ENCODE peak calls at places on chromosome 14, in six cellular contexts. C is spleen, E is A673, W is heart right ventricle, Z is uterus, G is neural progenitor cell. Y is an unnamed sample.

GRCh38 chr14:30283822-30284446 is 275.0 kb upstream of the G2E3 start:
- DNase-seq in C (no peak), Z (no peak), E (peak), G (peak), W (no peak), Y (peak)

GRCh38 chr14:69880051-69880487 is 853 bp downstream of the SMOC1 start:
- DNase-seq in C (no peak), W (no peak), G (peak), E (no peak), Z (no peak), Y (peak)

GRCh38 chr14:73231874-73232851 is 5.1 kb upstream of the PAPLN start:
- DNase-seq in C (no peak), W (no peak), G (peak), Z (no peak), E (no peak), Y (peak)

GRCh38 chr14:74275265-74275841 is 27.4 kb downstream of the ABCD4 start:
- DNase-seq in E (peak), C (no peak), W (peak), G (no peak), Z (no peak), Y (no peak)

GRCh38 chr14:85731198-85731597 is 201.3 kb downstream of the FLRT2 start:
- DNase-seq in E (no peak), C (no peak), W (peak), Z (peak), G (no peak), Y (no peak)

GRCh38 chr14:88129306-88130056 is 124.5 kb downstream of the GPR65 start:
- DNase-seq in C (no peak), E (peak), G (no peak), W (peak), Z (no peak), Y (no peak)

GRCh38 chr14:106287506-106287905 is 761.1 kb downstream of the TMEM121 start:
- DNase-seq in E (no peak), C (no peak), W (no peak), G (no peak), Z (no peak), Y (no peak)

GRCh38 chr14:56975521-56975920 is 165.2 kb upstream of the OTX2 start:
- DNase-seq in W (no peak), E (no peak), G (no peak), C (no peak), Z (no peak), Y (no peak)

DNA sequence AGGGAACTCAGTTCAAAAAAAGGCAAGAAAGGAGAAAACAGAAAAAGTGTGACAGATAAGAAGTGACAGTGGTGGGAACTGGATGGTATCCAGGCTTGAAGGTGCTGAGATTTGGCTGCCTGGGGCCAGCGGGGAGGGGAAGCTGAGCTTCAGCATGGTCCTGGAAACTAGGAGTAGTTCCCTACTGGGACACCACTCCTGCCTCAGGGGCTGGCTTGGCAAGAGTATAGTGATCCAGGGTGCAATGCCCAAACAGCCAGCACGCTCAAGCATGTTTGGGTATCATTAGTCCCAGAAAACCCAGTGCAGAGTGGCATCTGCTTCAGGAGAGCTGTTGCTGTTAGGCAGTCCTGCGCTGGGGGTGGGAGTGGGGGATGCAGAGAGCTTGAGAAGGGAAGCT is 49.5 kb upstream of the KTN1 start:
- DNase-seq in E (no peak), G (no peak), Z (no peak), C (no peak), W (no peak), Y (peak)
- H3K27ac ChIP-seq in E (no peak), G (no peak), Z (no peak), C (no peak), W (no peak), Y (no peak)

GRCh38 chr14:34912966-34913365 is 37.8 kb upstream of the BAZ1A start:
- DNase-seq in G (no peak), W (no peak), E (no peak), C (no peak), Z (no peak), Y (no peak)

GRCh38 chr14:34906287-34906686 is 31.1 kb upstream of the BAZ1A start:
- DNase-seq in C (no peak), W (no peak), E (no peak), G (no peak), Z (no peak), Y (no peak)

GRCh38 chr14:34913619-34914018 is 38.5 kb upstream of the BAZ1A start:
- DNase-seq in E (no peak), W (no peak), C (no peak), G (no peak), Z (no peak), Y (no peak)

GRCh38 chr14:34911209-34912150 is 36.3 kb upstream of the BAZ1A start:
- DNase-seq in C (no peak), G (no peak), E (no peak), Z (no peak), W (no peak), Y (no peak)

DNA sequence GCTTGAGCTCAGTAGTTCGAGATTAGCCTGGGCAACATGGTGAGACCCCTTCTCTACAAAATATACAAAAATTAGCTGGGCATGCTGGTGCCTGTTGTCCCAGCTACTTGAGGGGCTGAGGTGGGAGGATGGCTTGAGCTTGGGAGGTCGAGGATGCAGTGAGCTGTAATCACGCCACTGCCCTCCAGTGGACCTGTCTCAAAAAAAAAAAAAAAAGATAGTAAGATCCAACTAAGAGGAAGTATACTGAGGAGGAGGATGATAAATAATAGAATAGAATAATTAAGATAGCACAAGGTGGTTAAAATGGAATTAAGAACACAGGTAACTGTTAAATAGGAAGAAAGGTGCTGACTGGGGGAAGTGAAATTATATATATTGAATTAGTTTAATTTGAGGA is 37.0 kb upstream of the BAZ1A start:
- DNase-seq in W (no peak), C (no peak), E (peak), G (no peak), Z (no peak), Y (peak)
- TF ChIP-seq CTCF in W (no peak), C (no peak), E (no peak), G (peak), Z (no peak), Y (peak)

DNA sequence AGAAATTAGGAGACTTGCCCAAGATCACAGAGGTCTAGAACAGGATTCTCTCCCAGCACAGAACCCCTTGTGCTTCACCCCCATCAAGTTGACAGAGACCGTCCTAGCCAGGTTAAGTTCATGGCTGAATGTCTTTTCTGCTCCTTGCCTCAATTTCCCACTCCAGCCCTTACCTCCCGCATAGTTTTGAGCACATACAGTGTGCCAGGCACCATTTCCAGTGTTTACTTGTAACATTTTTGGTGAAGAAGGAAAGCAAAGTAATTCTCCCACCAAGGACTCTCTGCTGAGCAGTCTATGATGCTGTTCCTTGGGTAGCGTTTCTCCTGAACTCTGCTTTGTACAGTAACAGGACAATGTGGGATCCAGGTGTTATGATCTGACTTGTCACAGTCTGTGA is 1.2 kb downstream of the ABHD4 start:
- DNase-seq in Z (no peak), E (no peak), G (no peak), C (no peak), W (no peak), Y (no peak)
- H3K27ac ChIP-seq in Z (peak), E (peak), G (no peak), C (peak), W (peak), Y (no peak)

GRCh38 chr14:100072783-100073346 is 7.6 kb downstream of the EVL start:
- DNase-seq in E (no peak), C (peak), G (no peak), Z (no peak), W (no peak), Y (no peak)
- TF ChIP-seq CTCF in E (no peak), C (no peak), G (no peak), Z (no peak), W (no peak), Y (no peak)

GRCh38 chr14:93046696-93047050 is 69.1 kb downstream of the ITPK1 start:
- DNase-seq in E (no peak), W (no peak), G (no peak), Z (no peak), C (no peak), Y (no peak)

GRCh38 chr14:93044601-93045000 is 71.1 kb downstream of the ITPK1 start:
- DNase-seq in G (no peak), W (no peak), Z (no peak), E (no peak), C (peak), Y (no peak)

GRCh38 chr14:93044116-93044515 is 71.6 kb downstream of the ITPK1 start:
- DNase-seq in G (no peak), W (no peak), E (no peak), C (no peak), Z (no peak), Y (no peak)

GRCh38 chr14:93045965-93046695 is 69.6 kb downstream of the ITPK1 start:
- DNase-seq in G (no peak), C (peak), Z (no peak), E (no peak), W (no peak), Y (no peak)

GRCh38 chr14:93045211-93045674 is 70.5 kb downstream of the ITPK1 start:
- DNase-seq in E (no peak), C (peak), W (no peak), G (peak), Z (no peak), Y (peak)
- H3K27ac ChIP-seq in E (no peak), C (peak), W (peak), G (no peak), Z (peak), Y (no peak)

DNA sequence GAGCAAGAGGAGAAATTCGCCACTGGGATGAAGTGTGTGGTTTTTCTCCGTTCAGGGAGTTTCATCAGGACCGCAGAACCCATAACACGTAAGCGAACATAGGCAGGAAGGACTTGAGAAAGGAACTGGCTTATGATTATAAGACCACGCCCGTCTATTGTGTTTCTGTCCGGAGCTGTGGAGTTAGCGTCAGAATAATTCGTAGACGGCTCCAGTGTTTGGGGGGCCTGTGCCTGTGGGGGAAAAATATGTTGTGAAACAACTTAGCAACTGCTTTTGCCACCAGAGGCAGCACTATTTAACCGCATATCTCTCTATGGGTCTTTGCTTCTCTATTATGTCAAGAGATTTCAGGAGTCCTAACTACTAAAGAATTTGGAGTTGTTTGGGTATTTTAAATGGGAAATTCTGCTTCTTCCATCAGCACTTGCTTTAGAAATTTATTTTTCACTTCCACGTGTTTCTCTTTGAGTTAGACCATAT is 506 bp upstream of the CLEC14A start:
- DNase-seq in W (no peak), C (no peak), G (peak), E (no peak), Z (no peak), Y (no peak)
- TF ChIP-seq CTCF in W (peak), C (no peak), G (peak), E (no peak), Z (peak), Y (peak)

GRCh38 chr14:32711103-32711680 is 227.5 kb upstream of the NPAS3 start:
- DNase-seq in E (peak), C (no peak), W (peak), Z (no peak), G (peak), Y (peak)
- H3K27ac ChIP-seq in E (no peak), C (no peak), W (no peak), Z (no peak), G (no peak), Y (no peak)

DNA sequence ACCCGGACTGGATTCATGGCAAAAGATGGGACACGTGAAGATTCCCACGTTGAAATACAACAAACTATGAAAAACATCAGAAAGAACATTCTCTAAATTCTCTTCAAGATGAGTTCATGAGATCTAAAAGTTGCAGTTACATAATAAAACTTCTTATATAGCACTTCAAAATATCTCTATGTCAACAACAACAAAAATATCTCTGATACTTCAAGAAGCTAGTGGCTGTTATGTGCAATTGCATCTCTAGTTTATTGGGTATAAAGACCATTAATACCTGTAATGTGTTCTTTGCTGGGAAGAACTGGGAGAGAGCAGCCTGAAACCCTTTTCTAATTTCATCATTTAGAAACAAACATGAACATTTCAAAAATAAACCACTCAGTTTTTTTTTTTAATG is 69.2 kb upstream of the RGS6 start:
- DNase-seq in G (no peak), Z (no peak), C (no peak), W (no peak), E (no peak), Y (no peak)
- TF ChIP-seq CTCF in G (no peak), Z (no peak), C (no peak), W (no peak), E (no peak), Y (peak)

GRCh38 chr14:64612021-64612380 is 62.2 kb downstream of the PPP1R36 start:
- DNase-seq in Z (no peak), W (no peak), C (no peak), G (no peak), E (no peak), Y (no peak)
- H3K27ac ChIP-seq in Z (peak), W (peak), C (peak), G (no peak), E (no peak), Y (no peak)

Y was measured in endodermal cell.